ENCODE peak calls at places on chromosomes 6 and 20, in five cellular contexts. M is GM12878, Y is adrenal gland, A is IMR-90, T is testis. C is an unnamed sample.

GRCh38 chr20:62056377-62056776 is 9.3 kb downstream of the TAF4 start:
- DNase-seq in M (no peak), Y (no peak), A (no peak), T (no peak), C (no peak)

GRCh38 chr6:170147832-170148708 is 142.8 kb downstream of the DLL1 start:
- DNase-seq in M (no peak), Y (peak; percentile 49), A (no peak), T (no peak), C (no peak)

GRCh38 chr6:112330071-112330876 is 16.9 kb upstream of the RFPL4B start:
- DNase-seq in M (no peak), Y (no peak), A (peak; percentile 38), T (no peak), C (no peak)

GRCh38 chr6:80967618-80968017 is 784.9 kb downstream of the TENT5A start:
- DNase-seq in M (no peak), Y (no peak), A (no peak), T (no peak), C (no peak)

GRCh38 chr6:119446623-119447008 is 97.1 kb upstream of the MAN1A1 start:
- DNase-seq in M (no peak), Y (peak; percentile 59), A (peak; percentile 75), T (peak; percentile 35), C (peak; percentile 77)

GRCh38 chr6:89433637-89434499 is 916 bp downstream of the ANKRD6 start:
- DNase-seq in M (peak; percentile 24), Y (peak; percentile 24), A (no peak), T (peak; percentile 76), C (peak; percentile 28)

GRCh38 chr20:19974621-19975435 is 42.3 kb upstream of the NAA20 start:
- DNase-seq in M (no peak), Y (peak; percentile 95), A (peak; percentile 97), T (peak; percentile 80), C (peak; percentile 93)

GRCh38 chr20:39266989-39267388 is 304.8 kb downstream of the DHX35 start:
- DNase-seq in M (no peak), Y (no peak), A (no peak), T (no peak), C (no peak)

GRCh38 chr6:89110288-89110687 is 7.6 kb downstream of the SRSF12 start:
- DNase-seq in M (no peak), Y (no peak), A (no peak), T (peak; percentile 85), C (no peak)

GRCh38 chr20:46900826-46901225 is 6.2 kb downstream of the EYA2 start:
- DNase-seq in M (no peak), Y (no peak), A (no peak), T (no peak), C (no peak)

GRCh38 chr6:125104425-125104824 is 49.1 kb upstream of the TPD52L1 start:
- DNase-seq in M (no peak), Y (no peak), A (peak; percentile 72), T (no peak), C (no peak)

GRCh38 chr6:151327079-151327478 is 64.3 kb downstream of the ZBTB2 start:
- DNase-seq in M (no peak), Y (no peak), A (no peak), T (no peak), C (no peak)

GRCh38 chr20:15882553-15882952 is 690.7 kb downstream of the KIF16B start:
- DNase-seq in M (no peak), Y (no peak), A (no peak), T (no peak), C (no peak)

GRCh38 chr20:25600632-25601031 is 15.3 kb upstream of the NINL start:
- DNase-seq in M (no peak), Y (no peak), A (no peak), T (no peak), C (no peak)

GRCh38 chr6:163820745-163821456 is 406.4 kb downstream of the QKI start:
- DNase-seq in M (no peak), Y (no peak), A (no peak), T (no peak), C (no peak)

GRCh38 chr6:170271771-170272314 is 19.0 kb downstream of the DLL1 start:
- DNase-seq in M (peak; percentile 91), Y (peak; percentile 42), A (no peak), T (no peak), C (peak; percentile 94)

GRCh38 chr6:31737315-31738047 is 1.2 kb upstream of the CLIC1 start:
- DNase-seq in M (no peak), Y (no peak), A (no peak), T (no peak), C (no peak)

GRCh38 chr6:134080171-134080795 is 27.9 kb upstream of the SLC2A12 start:
- DNase-seq in M (no peak), Y (no peak), A (no peak), T (no peak), C (no peak)

GRCh38 chr6:127030841-127031240 is 87.6 kb upstream of the RSPO3 start:
- DNase-seq in M (no peak), Y (no peak), A (no peak), T (no peak), C (no peak)

GRCh38 chr6:169166896-169167580 is 86.6 kb downstream of the THBS2 start:
- DNase-seq in M (no peak), Y (no peak), A (no peak), T (no peak), C (no peak)

GRCh38 chr6:9999806-10000205 is 415.1 kb downstream of the TFAP2A start:
- DNase-seq in M (no peak), Y (no peak), A (no peak), T (no peak), C (no peak)

GRCh38 chr20:32621071-32621913 is 36.2 kb upstream of the NOL4L start:
- DNase-seq in M (no peak), Y (no peak), A (no peak), T (no peak), C (no peak)

GRCh38 chr6:106100755-106101154 is 14.6 kb downstream of the PRDM1 start:
- DNase-seq in M (no peak), Y (no peak), A (no peak), T (no peak), C (no peak)

GRCh38 chr6:106099235-106099537 is 13.1 kb downstream of the PRDM1 start:
- DNase-seq in M (no peak), Y (no peak), A (no peak), T (no peak), C (no peak)

GRCh38 chr6:106101466-106101865 is 15.3 kb downstream of the PRDM1 start:
- DNase-seq in M (no peak), Y (no peak), A (no peak), T (no peak), C (no peak)

GRCh38 chr6:106097368-106098231 is 11.5 kb downstream of the PRDM1 start:
- DNase-seq in M (peak; percentile 78), Y (no peak), A (peak; percentile 63), T (peak; percentile 43), C (no peak)

GRCh38 chr6:106098383-106099234 is 12.5 kb downstream of the PRDM1 start:
- DNase-seq in M (peak; percentile 66), Y (no peak), A (peak; percentile 89), T (peak; percentile 33), C (peak; percentile 66)
- TF ChIP-seq POLR2A in M (peak; percentile 63), Y (no peak), A (peak; percentile 32), T (no peak), C (peak; percentile 47)

GRCh38 chr20:37727957-37728634 is 34.3 kb downstream of the CTNNBL1 start:
- DNase-seq in M (no peak), Y (no peak), A (no peak), T (no peak), C (no peak)

GRCh38 chr20:37727247-37727956 is 33.6 kb downstream of the CTNNBL1 start:
- DNase-seq in M (no peak), Y (no peak), A (no peak), T (no peak), C (no peak)

GRCh38 chr20:37728635-37728983 is 34.8 kb downstream of the CTNNBL1 start:
- DNase-seq in M (no peak), Y (no peak), A (no peak), T (no peak), C (no peak)

GRCh38 chr20:37729909-37730308 is 36.1 kb downstream of the CTNNBL1 start:
- DNase-seq in M (no peak), Y (no peak), A (peak; percentile 65), T (no peak), C (no peak)

DNA sequence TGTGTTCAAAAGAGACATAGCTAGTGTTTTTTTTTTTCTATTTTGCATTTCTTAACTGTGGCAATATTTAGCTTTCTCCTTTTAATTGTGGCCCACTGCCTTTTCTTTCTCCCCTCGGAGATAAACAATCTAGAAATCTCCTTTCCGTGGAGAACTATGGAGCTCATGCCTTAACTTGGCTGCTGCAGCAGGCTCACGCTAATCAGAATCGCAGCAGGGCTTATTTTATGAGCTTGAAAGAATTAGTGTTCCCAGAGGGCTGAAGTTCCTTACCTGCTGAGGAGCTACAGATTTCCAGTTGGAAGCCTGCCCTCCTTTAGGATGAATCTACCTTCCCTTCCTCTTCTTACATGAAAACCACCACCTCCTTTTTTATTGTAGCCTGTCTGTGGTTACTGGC is 35.6 kb downstream of the CTNNBL1 start:
- DNase-seq in M (no peak), Y (no peak), A (no peak), T (no peak), C (no peak)
- H3K4me1 ChIP-seq in M (no peaks in the 10 kb centered on the region), Y (peaks cover 17% of the 10 kb centered on the region), A (peaks cover 3% of the 10 kb centered on the region), T (no peaks in the 10 kb centered on the region), C (no peaks in the 10 kb centered on the region)

DNA sequence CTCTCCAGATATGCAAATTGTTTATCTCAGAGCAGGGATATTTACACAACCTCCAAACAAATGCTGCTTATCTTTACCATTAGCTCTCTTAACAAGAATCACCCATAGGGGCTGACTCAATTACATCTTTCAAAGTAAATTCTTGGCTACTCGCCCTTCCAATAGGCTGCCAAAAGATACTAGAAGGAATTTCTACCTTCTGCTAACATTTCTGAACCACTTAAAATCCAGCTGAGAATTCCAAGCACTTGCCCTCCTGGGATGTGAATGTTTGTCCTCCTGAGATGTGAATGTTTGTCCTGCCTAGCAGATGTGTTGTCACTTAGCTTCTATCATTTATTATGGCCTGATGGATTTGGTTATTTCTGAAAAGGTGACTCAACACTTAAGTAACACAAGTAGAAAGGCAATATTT is 388.0 kb downstream of the GJA1 start:
- DNase-seq in M (no peak), Y (no peak), A (peak; percentile 79), T (no peak), C (no peak)
- H3K27ac ChIP-seq in M (no peak overlapping the region), Y (no peak overlapping the region), A (no peak overlapping the region), T (no peak overlapping the region), C (no peak overlapping the region)

DNA sequence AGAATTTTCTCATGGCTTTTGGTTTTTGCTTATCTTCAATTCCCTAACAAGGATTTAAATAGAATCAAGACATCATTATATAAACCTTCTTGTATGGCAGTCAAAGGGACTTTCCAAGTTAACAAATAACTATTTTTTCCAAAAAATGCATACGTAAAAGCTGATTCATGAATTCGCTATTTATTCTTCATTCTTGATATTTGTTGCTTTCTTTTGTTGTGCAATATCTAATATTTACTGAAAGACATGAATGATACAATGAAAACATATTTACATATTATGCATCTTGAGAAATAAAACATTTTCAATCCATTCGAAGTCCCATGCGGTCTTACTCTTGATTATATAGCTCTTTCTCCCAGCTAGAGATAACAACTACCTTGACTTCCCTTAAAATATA is 47.0 kb upstream of the SPTLC3 start:
- DNase-seq in M (no peak), Y (no peak), A (no peak), T (no peak), C (no peak)
- TF ChIP-seq POLR2A in M (no peak), Y (no peak), A (no peak), T (no peak), C (no peak)